ENCODE peak calls at places on chromosomes 11 and 22, in seven cellular contexts. O is choroid plexus epithelial cell; Q is HL-60; R is breast epithelium; V is transverse colon; Y is endothelial cell; H is CD8-positive, alpha-beta T cell. Z is an unnamed sample.

GRCh38 chr11:134753805-134754130 is 341.7 kb upstream of the B3GAT1 start:
- DNase-seq in Q (no peak), H (no peak), Y (no peak), R (no peak), V (no peak), O (no peak), Z (no peak)

GRCh38 chr22:30270841-30271240 is 4.2 kb upstream of the OSM start:
- DNase-seq in Q (peak; percentile 91), V (peak; percentile 57), Y (no peak), R (no peak), H (no peak), O (peak; percentile 80), Z (no peak)

GRCh38 chr11:68146704-68147474 is 25.7 kb upstream of the CHKA start:
- DNase-seq in Y (no peak), H (no peak), O (peak; percentile 51), R (no peak), V (peak; percentile 84), Q (peak; percentile 40), Z (peak; percentile 33)

GRCh38 chr11:72330131-72330727 is 86.3 kb upstream of the PHOX2A start:
- DNase-seq in Y (no peak), V (no peak), Q (no peak), R (no peak), O (no peak), H (no peak), Z (no peak)

GRCh38 chr11:120205596-120206161 is 5.2 kb upstream of the OAF start:
- DNase-seq in Y (no peak), Q (peak; percentile 41), V (no peak), H (no peak), R (no peak), O (peak; percentile 74), Z (no peak)

GRCh38 chr11:43920598-43921419 is 21.6 kb upstream of the C11orf96 start:
- DNase-seq in Y (no peak), Q (peak; percentile 58), H (peak; percentile 9), O (peak; percentile 100), R (no peak), V (peak; percentile 46), Z (no peak)

GRCh38 chr11:30143098-30143705 is 87.6 kb upstream of the FSHB start:
- DNase-seq in O (peak; percentile 49), Q (peak; percentile 10), R (no peak), H (no peak), Y (peak; percentile 38), V (no peak), Z (peak; percentile 11)

GRCh38 chr11:125343732-125344131 is 152.3 kb downstream of the FEZ1 start:
- DNase-seq in R (no peak), V (no peak), H (no peak), O (peak; percentile 73), Y (no peak), Q (no peak), Z (no peak)

GRCh38 chr11:93392862-93393261 is 62.3 kb downstream of the DEUP1 start:
- DNase-seq in O (no peak), R (no peak), Y (no peak), H (no peak), V (no peak), Q (no peak), Z (no peak)

GRCh38 chr11:55714982-55715888 is 53.2 kb downstream of the OR4C6 start:
- DNase-seq in O (no peak), Q (no peak), R (no peak), V (no peak), Y (no peak), H (no peak), Z (no peak)

GRCh38 chr11:64245797-64246623 is 733 bp downstream of the PPP1R14B start:
- DNase-seq in Y (no peak), H (peak; percentile 66), R (peak; percentile 70), O (peak; percentile 82), Q (no peak), V (peak; percentile 77), Z (no peak)

GRCh38 chr11:36500315-36500721 is 9.8 kb downstream of the TRAF6 start:
- DNase-seq in H (no peak), Q (no peak), V (peak; percentile 16), O (peak; percentile 92), Y (no peak), R (no peak), Z (no peak)

GRCh38 chr11:65059523-65059922 is 1.2 kb upstream of the NAALADL1 start:
- DNase-seq in H (no peak), R (no peak), Y (no peak), O (no peak), Q (no peak), V (no peak), Z (no peak)

GRCh38 chr11:7973011-7973410 is 7.8 kb upstream of the NLRP10 start:
- DNase-seq in R (no peak), O (no peak), Y (no peak), H (no peak), Q (no peak), V (no peak), Z (no peak)

GRCh38 chr22:40808018-40808841 is 10.9 kb downstream of the SLC25A17 start:
- DNase-seq in Y (no peak), V (no peak), H (no peak), R (no peak), Q (no peak), O (peak; percentile 52), Z (no peak)

GRCh38 chr22:39409630-39410029 is 10.1 kb downstream of the TAB1 start:
- DNase-seq in O (no peak), Y (no peak), H (no peak), R (no peak), Q (no peak), V (no peak), Z (no peak)

GRCh38 chr11:120128392-120129172 is 9.3 kb downstream of the TRIM29 start:
- DNase-seq in Q (no peak), V (peak; percentile 91), Y (no peak), H (no peak), O (no peak), R (peak; percentile 88), Z (no peak)

GRCh38 chr11:74425100-74425499 is 26.9 kb upstream of the PGM2L1 start:
- DNase-seq in R (no peak), Y (no peak), O (no peak), V (no peak), H (no peak), Q (no peak), Z (no peak)

GRCh38 chr11:118604566-118604965 is 2.8 kb upstream of the PHLDB1 start:
- DNase-seq in V (no peak), H (no peak), R (no peak), Y (no peak), O (no peak), Q (no peak), Z (no peak)

GRCh38 chr11:72100462-72100861 is 2.6 kb downstream of the LAMTOR1 start:
- DNase-seq in R (no peak), H (no peak), V (no peak), O (no peak), Y (no peak), Q (peak; percentile 93), Z (no peak)

DNA sequence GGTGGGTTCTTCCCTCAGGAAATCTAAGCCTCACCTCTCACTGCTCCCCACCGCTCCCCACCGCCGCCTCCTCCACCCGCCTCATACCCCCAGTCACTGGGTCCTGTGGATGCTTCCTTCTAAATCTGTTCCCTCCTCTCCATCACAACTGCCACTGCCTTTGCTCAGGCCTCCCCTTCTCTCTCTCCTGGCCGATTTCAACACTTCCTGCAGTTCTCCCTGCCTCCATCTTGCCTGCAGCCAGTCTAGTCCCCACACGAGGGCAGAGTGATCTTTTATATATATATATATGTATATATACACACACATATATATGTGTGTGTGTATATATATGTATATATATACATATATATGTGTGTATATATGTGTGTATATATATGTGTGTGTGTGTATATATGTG is 27.8 kb downstream of the CREB3L1 start:
- DNase-seq in V (no peak), R (no peak), O (peak; percentile 69), Y (no peak), Q (peak; percentile 83), H (no peak), Z (no peak)
- TF ChIP-seq CTCF in V (no peak), R (no peak), O (peak; percentile 55), Y (no peak), Q (no peak), H (no peak), Z (no peak)

GRCh38 chr11:126426820-126427749 is 71.6 kb downstream of the ST3GAL4 start:
- DNase-seq in R (no peak), O (no peak), H (no peak), Y (no peak), V (no peak), Q (no peak), Z (no peak)
- TF ChIP-seq CTCF in R (no peak), O (no peak), H (no peak), Y (no peak), V (no peak), Q (no peak), Z (no peak)

DNA sequence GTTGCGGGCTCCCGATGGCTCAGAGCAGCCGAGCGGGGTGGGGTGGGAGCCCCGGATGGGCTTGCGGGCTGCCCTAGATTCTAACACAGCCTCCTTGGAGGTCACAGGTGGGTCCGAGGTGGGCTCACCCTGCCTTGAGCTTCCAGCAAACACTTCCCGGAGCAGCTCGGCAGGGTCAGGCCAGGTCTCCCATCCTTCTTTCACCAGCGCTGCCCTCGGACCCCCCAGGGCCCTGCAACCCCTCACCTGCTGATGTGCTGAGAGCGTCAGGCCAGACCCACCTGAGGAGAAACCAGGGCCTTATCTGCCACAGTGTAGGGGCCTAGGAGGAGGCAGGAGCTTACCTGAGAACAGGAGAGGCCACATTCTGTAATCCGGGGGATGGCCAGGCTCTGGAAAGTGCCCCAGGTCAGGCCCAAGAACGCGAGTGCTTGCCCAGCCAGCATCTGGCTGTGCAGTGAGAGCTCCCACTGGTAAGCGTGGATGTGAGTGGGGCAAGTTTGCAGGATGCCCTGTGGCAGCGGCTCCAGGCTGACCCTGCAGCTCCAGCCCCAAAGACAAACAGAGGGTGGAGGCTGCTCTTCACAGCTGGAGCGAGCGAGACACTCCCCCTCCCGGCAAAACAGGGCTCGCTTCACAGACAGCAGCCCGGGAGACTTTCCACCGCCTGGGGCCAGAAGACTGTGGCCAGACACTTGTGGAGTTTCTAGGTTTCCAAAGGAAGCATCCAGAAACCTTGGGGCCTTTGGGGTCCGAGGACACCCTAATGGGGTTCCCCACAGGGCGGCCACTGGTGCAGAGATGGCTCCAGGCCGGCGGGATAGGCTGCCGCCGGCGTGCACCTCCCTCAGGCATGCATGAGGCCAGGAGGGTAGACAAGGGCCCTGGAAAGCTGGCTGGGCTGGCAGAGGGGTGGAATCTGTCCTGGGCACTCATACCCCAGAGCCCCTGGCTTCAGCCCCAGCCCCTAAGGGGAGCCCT is at the start of gene IL17REL:
- DNase-seq in Q (no peak), H (no peak), R (no peak), V (peak; percentile 41), Y (peak; percentile 8), O (peak; percentile 37), Z (no peak)
- TF ChIP-seq CTCF in Q (no peak), H (no peak), R (no peak), V (no peak), Y (no peak), O (peak; percentile 47), Z (no peak)

GRCh38 chr22:38303974-38304373 is 13.3 kb downstream of the CSNK1E start:
- DNase-seq in O (no peak), H (no peak), Y (no peak), V (no peak), R (no peak), Q (no peak), Z (no peak)

GRCh38 chr22:38300197-38300945 is 16.9 kb downstream of the CSNK1E start:
- DNase-seq in O (no peak), V (no peak), Y (no peak), H (no peak), Q (no peak), R (no peak), Z (no peak)

GRCh38 chr22:38302906-38303305 is 14.3 kb downstream of the CSNK1E start:
- DNase-seq in Y (no peak), R (no peak), O (no peak), V (no peak), Q (no peak), H (no peak), Z (no peak)

GRCh38 chr22:38305481-38306448 is 11.5 kb downstream of the CSNK1E start:
- DNase-seq in R (no peak), O (peak; percentile 69), H (no peak), V (peak; percentile 64), Y (no peak), Q (no peak), Z (no peak)

GRCh38 chr22:38304526-38304925 is 12.7 kb downstream of the CSNK1E start:
- DNase-seq in Y (no peak), V (no peak), R (no peak), O (peak; percentile 56), H (no peak), Q (no peak), Z (no peak)
- TF ChIP-seq CTCF in Y (no peak), V (peak; percentile 9), R (no peak), O (peak; percentile 38), H (no peak), Q (no peak), Z (peak; percentile 10)

Z was measured in progenitor cell of endocrine pancreas.